ENCODE peak calls at places on chromosomes 3 and 15, in ten cellular contexts. O, D, K, Z, W, V, A, C, M and Q are unnamed samples.

GRCh38 chr3:104411760-104412159 is 954.9 kb upstream of the ALCAM start:
- DNase-seq in O (no peak), D (no peak), K (no peak), Z (no peak), W (no peak), V (no peak), A (no peak), C (no peak), M (no peak), Q (peak; percentile 14)

GRCh38 chr3:170360916-170361315 is 3.4 kb downstream of the SKIL start:
- DNase-seq in O (no peak), D (no peak), K (no peak), Z (no peak), W (no peak), V (no peak), A (peak; percentile 11), C (no peak), M (no peak), Q (no peak)

GRCh38 chr3:184566441-184567414 is 5.1 kb downstream of the EPHB3 start:
- DNase-seq in O (no peak), D (no peak), K (no peak), Z (no peak), W (peak; percentile 90), V (peak; percentile 56), A (no peak), C (no peak), M (no peak), Q (no peak)

GRCh38 chr3:71846189-71846588 is 61.2 kb upstream of the PROK2 start:
- DNase-seq in O (no peak), D (no peak), K (no peak), Z (no peak), W (no peak), V (peak; percentile 10), A (peak; percentile 1), C (no peak), M (no peak), Q (no peak)

GRCh38 chr3:150421799-150422548 is 13.9 kb downstream of the TSC22D2 start:
- DNase-seq in O (no peak), D (no peak), K (no peak), Z (no peak), W (no peak), V (peak; percentile 49), A (peak; percentile 53), C (no peak), M (peak; percentile 74), Q (peak; percentile 46)

GRCh38 chr3:34012102-34012461 is 213.7 kb downstream of the PDCD6IP start:
- DNase-seq in O (no peak), D (no peak), K (no peak), Z (peak; percentile 93), W (no peak), V (peak; percentile 93), A (peak; percentile 100), C (no peak), M (peak; percentile 99), Q (peak; percentile 95)

GRCh38 chr15:77798151-77798550 is 165.4 kb upstream of the LINGO1 start:
- DNase-seq in O (no peak), D (no peak), K (no peak), Z (no peak), W (no peak), V (no peak), A (no peak), C (no peak), M (no peak), Q (no peak)

GRCh38 chr3:69504232-69504631 is 118.3 kb upstream of the FRMD4B start:
- DNase-seq in O (no peak), D (no peak), K (no peak), Z (no peak), W (no peak), V (peak; percentile 26), A (no peak), C (no peak), M (peak; percentile 18), Q (no peak)

GRCh38 chr3:59117378-59117777 is 67.6 kb upstream of the CFAP20DC start:
- DNase-seq in O (no peak), D (no peak), K (no peak), Z (no peak), W (no peak), V (no peak), A (no peak), C (no peak), M (no peak), Q (no peak)

GRCh38 chr15:52180196-52180835 is 10.9 kb downstream of the GNB5 start:
- DNase-seq in O (no peak), D (no peak), K (no peak), Z (no peak), W (peak; percentile 31), V (no peak), A (no peak), C (no peak), M (no peak), Q (no peak)

GRCh38 chr3:184234224-184234623 is 4.8 kb downstream of the VWA5B2 start:
- DNase-seq in O (no peak), D (peak; percentile 65), K (peak; percentile 69), Z (peak; percentile 45), W (no peak), V (peak; percentile 89), A (peak; percentile 83), C (no peak), M (peak; percentile 80), Q (peak; percentile 68)

GRCh38 chr3:35932995-35933394 is 293.7 kb downstream of the ARPP21 start:
- DNase-seq in O (peak; percentile 21), D (peak; percentile 15), K (no peak), Z (peak; percentile 29), W (peak; percentile 8), V (peak; percentile 75), A (peak; percentile 94), C (no peak), M (peak; percentile 97), Q (peak; percentile 49)

DNA sequence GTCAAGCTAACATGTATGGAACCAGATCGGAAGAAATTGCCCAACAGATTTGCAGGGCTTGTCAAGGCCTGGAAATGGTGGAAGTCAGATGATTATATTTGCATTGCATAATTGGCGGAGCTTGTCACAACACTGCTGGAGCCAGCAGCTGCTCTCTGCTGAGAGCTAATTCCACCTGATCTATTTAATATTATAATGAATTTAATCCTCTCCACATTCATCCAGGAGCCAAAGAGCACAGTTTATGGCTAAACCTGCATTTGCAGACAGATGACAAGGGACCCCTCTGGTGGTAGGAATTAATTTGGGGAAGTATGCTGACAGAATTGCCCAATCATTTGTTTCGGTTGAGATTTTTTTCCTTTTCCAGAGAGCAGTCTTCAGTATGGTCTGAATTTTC is 730.2 kb downstream of the TUSC7 start:
- DNase-seq in O (peak; percentile 28), D (peak; percentile 52), K (no peak), Z (no peak), W (peak; percentile 4), V (no peak), A (peak; percentile 45), C (no peak), M (peak; percentile 48), Q (peak; percentile 16)
- TF ChIP-seq CTCF in O (peak; percentile 43), D (peak; percentile 74), K (peak; percentile 10), Z (no peak), W (no peak), V (no peak), A (peak; percentile 59), C (peak; percentile 39), M (peak; percentile 29), Q (peak; percentile 50)

DNA sequence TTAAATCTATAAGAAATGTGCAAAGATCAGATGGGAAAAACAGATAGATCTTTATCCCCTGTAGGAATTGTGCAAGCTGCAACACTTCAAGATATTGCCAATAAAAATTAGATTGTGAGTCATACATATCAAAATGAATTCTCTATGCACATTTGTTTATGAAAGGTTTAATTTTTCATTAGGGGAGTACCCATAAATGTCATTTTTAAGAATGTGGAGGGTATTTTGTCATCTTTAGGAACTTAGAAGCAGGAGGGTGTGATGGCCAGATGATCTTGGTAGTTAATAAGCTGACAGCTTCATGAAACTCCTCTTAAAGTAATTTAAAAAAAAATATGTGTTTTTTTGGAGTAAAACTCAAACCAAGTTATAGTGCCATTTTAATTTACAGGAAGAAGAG is 3.0 kb downstream of the PIAS1 start:
- DNase-seq in O (no peak), D (no peak), K (no peak), Z (no peak), W (no peak), V (no peak), A (no peak), C (no peak), M (no peak), Q (no peak)
- H3K4me3 ChIP-seq in O (no peak overlapping the region), D (no peak overlapping the region), K (peak overlapping the region; percentile 89), Z (no peak overlapping the region), W (no peak overlapping the region), V (no peak overlapping the region), A (no peak overlapping the region), C (no peak overlapping the region), M (no peak overlapping the region), Q (no peak overlapping the region)

GRCh38 chr3:127769284-127770081 is 52.8 kb downstream of the MGLL start:
- DNase-seq in O (no peak), D (no peak), K (no peak), Z (no peak), W (no peak), V (no peak), A (no peak), C (no peak), M (no peak), Q (no peak)

GRCh38 chr3:127767126-127767525 is 55.2 kb downstream of the MGLL start:
- DNase-seq in O (no peak), D (no peak), K (no peak), Z (no peak), W (no peak), V (no peak), A (no peak), C (no peak), M (no peak), Q (no peak)

GRCh38 chr3:127770671-127771370 is 51.5 kb downstream of the MGLL start:
- DNase-seq in O (no peak), D (no peak), K (peak; percentile 10), Z (no peak), W (no peak), V (no peak), A (no peak), C (no peak), M (no peak), Q (peak; percentile 54)

GRCh38 chr3:127771746-127772145 is 50.6 kb downstream of the MGLL start:
- DNase-seq in O (no peak), D (no peak), K (peak; percentile 14), Z (no peak), W (no peak), V (no peak), A (no peak), C (no peak), M (no peak), Q (no peak)

GRCh38 chr3:127768346-127769008 is 53.8 kb downstream of the MGLL start:
- DNase-seq in O (no peak), D (no peak), K (peak; percentile 69), Z (peak; percentile 96), W (no peak), V (peak; percentile 93), A (peak; percentile 99), C (no peak), M (peak; percentile 98), Q (peak; percentile 98)
- TF ChIP-seq CTCF in O (no peak), D (no peak), K (no peak), Z (no peak), W (no peak), V (no peak), A (peak; percentile 19), C (no peak), M (peak; percentile 17), Q (peak; percentile 24)

DNA sequence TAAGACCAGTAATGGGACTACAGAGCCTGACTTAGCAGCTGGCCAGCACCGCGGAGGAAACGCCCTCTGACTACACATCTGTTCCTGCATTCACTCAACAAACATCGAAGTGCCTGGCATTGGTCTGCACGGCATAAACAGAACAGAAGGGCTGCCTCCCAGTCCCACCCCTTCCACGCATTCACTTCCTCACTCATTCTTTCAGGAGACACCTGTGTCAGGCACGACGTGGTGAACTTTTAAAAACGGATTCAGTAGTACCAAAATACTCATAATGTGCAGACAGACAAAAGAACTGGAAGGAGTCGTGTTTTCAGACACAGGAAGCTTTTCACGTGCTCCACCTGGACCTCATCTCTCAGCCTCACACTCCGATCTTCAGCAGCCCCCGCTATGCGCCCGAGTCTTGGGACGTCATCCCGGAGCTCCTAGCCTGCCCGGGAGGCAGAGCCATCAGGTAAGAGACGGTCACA is 123.3 kb downstream of the XXYLT1 start:
- DNase-seq in O (no peak), D (no peak), K (peak; percentile 41), Z (no peak), W (peak; percentile 69), V (no peak), A (peak; percentile 62), C (no peak), M (peak; percentile 74), Q (peak; percentile 70)
- H3K4me3 ChIP-seq in O (no peak overlapping the region), D (no peak overlapping the region), K (peak overlapping the region; percentile 42), Z (no peak overlapping the region), W (no peak overlapping the region), V (no peak overlapping the region), A (no peak overlapping the region), C (peak overlapping the region; percentile 24), M (no peak overlapping the region), Q (peak overlapping the region; percentile 23)